ENCODE peak calls at places on chromosomes 1 and 21, in seven cellular contexts. V, Y, X, J, S, H and N are unnamed samples.

GRCh38 chr1:220385158-220385557 is 112.9 kb upstream of the RAB3GAP2 start:
- DNase-seq in H (no peak), S (no peak), Y (no peak), V (no peak), J (no peak), X (no peak), N (no peak)

GRCh38 chr1:40310983-40311642 is 6.0 kb downstream of the COL9A2 start:
- DNase-seq in V (no peak), X (no peak), J (no peak), H (no peak), Y (no peak), S (no peak), N (no peak)

GRCh38 chr1:157045251-157046218 is at the start of gene ARHGEF11:
- DNase-seq in X (peak; percentile 94), S (peak; percentile 98), J (peak; percentile 21), Y (peak; percentile 97), H (peak; percentile 89), V (peak; percentile 87), N (peak; percentile 80)

GRCh38 chr21:32889596-32889995 is 118.0 kb upstream of the PAXBP1 start:
- DNase-seq in H (no peak), J (peak; percentile 31), Y (no peak), X (no peak), V (no peak), S (no peak), N (peak; percentile 44)

GRCh38 chr1:153610334-153611023 is 2.5 kb downstream of the S100A16 start:
- DNase-seq in X (no peak), S (no peak), H (peak; percentile 24), Y (peak; percentile 73), J (no peak), V (peak; percentile 50), N (peak; percentile 80)

GRCh38 chr1:212613440-212614335 is 5.1 kb downstream of the ATF3 start:
- DNase-seq in H (no peak), X (no peak), J (no peak), Y (no peak), S (no peak), V (no peak), N (peak; percentile 88)

GRCh38 chr21:29943885-29944284 is 4.1 kb upstream of the GRIK1 start:
- DNase-seq in H (no peak), Y (no peak), X (no peak), J (no peak), V (no peak), S (peak; percentile 25), N (peak; percentile 2)

GRCh38 chr1:44817771-44818495 is 9.6 kb downstream of the BTBD19 start:
- DNase-seq in X (peak; percentile 16), Y (peak; percentile 36), J (no peak), H (no peak), V (no peak), S (no peak), N (no peak)

GRCh38 chr1:19087737-19088594 is 122.1 kb downstream of the UBR4 start:
- DNase-seq in V (peak; percentile 14), Y (no peak), H (no peak), J (no peak), X (no peak), S (peak; percentile 71), N (no peak)

GRCh38 chr1:212452323-212453155 is 19.8 kb downstream of the NENF start:
- DNase-seq in X (peak; percentile 69), V (peak; percentile 84), S (no peak), H (peak; percentile 78), Y (no peak), J (no peak), N (peak; percentile 68)

GRCh38 chr1:65067491-65068201 is 80.4 kb upstream of the AK4 start:
- DNase-seq in J (no peak), H (peak; percentile 62), S (peak; percentile 81), Y (peak; percentile 89), X (peak; percentile 75), V (peak; percentile 56), N (peak; percentile 74)

GRCh38 chr1:46527474-46528296 is 23.8 kb downstream of the KNCN start:
- DNase-seq in J (no peak), Y (no peak), H (peak; percentile 64), S (peak; percentile 89), V (peak; percentile 66), X (peak; percentile 78), N (peak; percentile 77)

GRCh38 chr1:19006000-19006399 is 49.5 kb upstream of the IFFO2 start:
- DNase-seq in J (no peak), S (no peak), X (no peak), Y (no peak), V (no peak), H (no peak), N (no peak)

GRCh38 chr1:16208270-16208987 is 4.0 kb downstream of the ARHGEF19 start:
- DNase-seq in Y (peak; percentile 81), S (no peak), V (peak; percentile 31), X (no peak), H (no peak), J (no peak), N (peak; percentile 39)

GRCh38 chr1:52305417-52306226 is 60.4 kb downstream of the CC2D1B start:
- DNase-seq in Y (peak; percentile 61), S (no peak), H (no peak), J (no peak), X (peak; percentile 47), V (no peak), N (no peak)

GRCh38 chr1:108524676-108525075 is 35.2 kb upstream of the EEIG2 start:
- DNase-seq in V (no peak), X (no peak), S (peak; percentile 13), J (no peak), H (no peak), Y (no peak), N (no peak)

GRCh38 chr1:167899253-167899681 is 14.7 kb downstream of the ADCY10 start:
- DNase-seq in X (peak; percentile 36), S (no peak), H (peak; percentile 33), Y (no peak), V (peak; percentile 71), J (no peak), N (peak; percentile 78)

GRCh38 chr1:151936653-151937052 is 27.3 kb upstream of the THEM4 start:
- DNase-seq in V (no peak), X (no peak), S (no peak), Y (no peak), H (no peak), J (no peak), N (no peak)

GRCh38 chr1:162857850-162858249 is 3.1 kb downstream of the CCDC190 start:
- DNase-seq in V (peak; percentile 49), X (no peak), J (no peak), Y (no peak), S (no peak), H (peak; percentile 53), N (peak; percentile 68)

GRCh38 chr1:152110860-152111514 is 4.3 kb downstream of the TCHH start:
- DNase-seq in Y (peak; percentile 70), J (no peak), S (peak; percentile 53), V (peak; percentile 36), X (no peak), H (peak; percentile 55), N (peak; percentile 48)

GRCh38 chr1:244214009-244214967 is 163.2 kb downstream of the ZBTB18 start:
- DNase-seq in X (peak; percentile 31), V (peak; percentile 98), Y (no peak), J (peak; percentile 98), S (no peak), H (peak; percentile 99), N (peak; percentile 92)

DNA sequence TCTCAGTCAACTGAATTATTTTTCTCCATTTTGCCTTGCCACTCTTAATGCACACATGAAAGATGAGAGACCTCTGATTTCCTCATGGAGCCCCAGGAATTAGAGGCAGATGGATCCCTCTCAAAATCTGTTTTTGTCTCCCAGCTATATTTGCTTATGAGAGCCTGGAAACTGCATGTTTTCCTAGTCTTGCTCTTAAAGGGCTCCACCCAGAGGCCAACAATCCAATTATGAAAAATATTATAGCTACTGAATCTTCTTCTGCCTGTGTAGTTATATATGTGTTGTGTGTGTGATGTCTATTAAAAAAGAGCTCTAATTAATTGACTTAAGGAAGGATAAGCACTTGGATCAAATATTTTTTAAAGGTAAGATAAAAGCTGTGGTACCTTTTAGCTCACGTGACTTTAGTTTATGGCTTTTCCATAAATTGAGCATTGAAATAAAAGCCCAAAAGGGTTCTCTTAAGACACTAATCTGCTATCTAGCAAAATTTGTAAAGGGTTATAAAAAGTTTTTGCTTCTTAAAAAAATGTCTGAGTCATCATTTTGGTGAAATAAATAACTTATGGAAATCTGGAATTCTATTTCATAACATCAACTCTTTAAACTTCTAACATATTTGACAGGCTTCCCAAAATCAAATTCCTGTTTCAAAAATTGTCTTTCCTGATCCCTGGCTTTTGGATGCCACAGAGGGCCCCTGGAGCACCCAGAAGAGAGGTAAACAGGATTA is 31.2 kb upstream of the TSPEAR start:
- DNase-seq in X (no peak), S (peak; percentile 47), J (no peak), H (no peak), V (peak; percentile 4), Y (no peak), N (no peak)
- TF ChIP-seq CTCF in X (no peak), S (peak; percentile 43), J (no peak), H (peak; percentile 31), V (peak; percentile 17), Y (no peak), N (peak; percentile 16)

DNA sequence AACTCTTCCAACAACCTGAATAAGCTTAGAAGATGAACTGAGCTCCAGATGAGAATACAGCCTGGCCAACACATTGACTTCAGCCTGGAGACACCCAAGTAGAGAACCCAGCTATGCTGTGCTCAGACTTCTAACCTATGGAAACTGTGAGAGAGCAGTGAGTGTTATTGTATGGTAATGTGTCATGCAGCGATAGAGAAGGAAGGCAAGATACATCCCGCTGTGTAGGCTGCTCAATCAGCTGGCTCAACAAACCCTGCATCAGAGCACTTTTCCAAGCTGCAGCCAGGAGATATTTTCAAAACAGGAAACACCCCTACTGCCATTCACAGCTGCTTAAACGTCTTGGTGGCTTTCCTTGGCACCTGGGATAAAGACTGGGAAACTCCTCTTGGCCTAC is 321.3 kb downstream of the SIPA1L2 start:
- DNase-seq in H (peak; percentile 71), J (no peak), X (no peak), V (no peak), S (no peak), Y (no peak), N (no peak)
- H3K4me3 ChIP-seq in H (no peak overlapping the region), J (no peak overlapping the region), X (no peak overlapping the region), V (no peak overlapping the region), S (no peak overlapping the region), Y (no peak overlapping the region), N (no peak overlapping the region)

DNA sequence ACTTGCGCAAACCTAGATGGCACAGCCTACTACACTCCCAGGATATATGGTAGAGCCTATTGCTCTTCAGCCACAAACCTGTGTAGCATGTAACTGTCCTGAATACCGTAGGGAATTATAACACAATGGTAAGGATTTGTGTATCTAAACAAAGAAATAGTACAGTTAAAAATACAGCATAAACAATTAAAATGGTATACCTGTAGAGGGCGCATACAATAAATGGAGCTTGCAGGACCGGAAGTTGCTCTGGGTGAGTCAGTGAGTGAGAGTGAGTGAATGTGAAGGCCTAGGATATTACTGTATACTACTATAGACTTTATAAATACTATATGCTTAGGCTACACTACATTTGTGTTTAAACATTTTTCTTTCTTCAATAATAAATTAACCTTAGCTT is 99.3 kb downstream of the PLD5 start:
- DNase-seq in J (no peak), X (no peak), H (no peak), S (no peak), Y (no peak), V (no peak), N (peak; percentile 16)
- TF ChIP-seq CTCF in J (no peak), X (no peak), H (no peak), S (peak; percentile 7), Y (no peak), V (no peak), N (peak; percentile 4)

GRCh38 chr21:37001446-37001845 is 5.1 kb upstream of the RIPPLY3 start:
- DNase-seq in H (no peak), J (no peak), X (no peak), V (no peak), Y (no peak), S (no peak), N (no peak)
- H3K4me3 ChIP-seq in H (no peak overlapping the region), J (no peak overlapping the region), X (no peak overlapping the region), V (no peak overlapping the region), Y (no peak overlapping the region), S (no peak overlapping the region), N (no peak overlapping the region)